ENCODE peak calls at places on chromosomes 11 and 22, in seven cellular contexts. M is lung, I is mesendoderm, S is cardiac muscle cell, K is PC-3, O is SJSA1, G is GM12878. A is an unnamed sample.

GRCh38 chr22:25534724-25535123 is 29.8 kb upstream of the GRK3 start:
- DNase-seq in S (no peak), I (no peak), K (no peak), M (no peak), G (no peak), O (no peak), A (no peak)

GRCh38 chr22:30969532-30970355 is 679 bp downstream of the TUG1 start:
- DNase-seq in I (peak; percentile 65), G (no peak), M (peak; percentile 46), K (peak; percentile 15), S (peak; percentile 64), O (peak; percentile 49), A (peak; percentile 32)

GRCh38 chr11:90321018-90321417 is 98.2 kb upstream of the CHORDC1 start:
- DNase-seq in G (no peak), M (no peak), K (no peak), O (no peak), I (no peak), S (no peak), A (no peak)

GRCh38 chr22:43923631-43924548 is at the start of gene PNPLA3:
- DNase-seq in M (peak; percentile 88), K (peak; percentile 66), I (peak; percentile 96), G (no peak), O (peak; percentile 92), S (peak; percentile 91), A (peak; percentile 88)

GRCh38 chr11:69642549-69642912 is 1.6 kb downstream of the CCND1 start:
- DNase-seq in M (no peak), S (no peak), K (no peak), I (no peak), G (no peak), O (peak; percentile 72), A (no peak)

GRCh38 chr11:110311783-110312578 is 15.6 kb upstream of the RDX start:
- DNase-seq in K (peak; percentile 63), G (no peak), O (no peak), I (no peak), M (no peak), S (peak; percentile 40), A (peak; percentile 53)

GRCh38 chr11:117579148-117579547 is 217.9 kb downstream of the DSCAML1 start:
- DNase-seq in S (no peak), G (no peak), O (no peak), K (no peak), M (no peak), I (no peak), A (no peak)

GRCh38 chr11:12200359-12201015 is 90.1 kb downstream of the MICAL2 start:
- DNase-seq in K (no peak), S (peak; percentile 89), O (peak; percentile 79), M (no peak), I (no peak), G (no peak), A (peak; percentile 38)

GRCh38 chr11:26088391-26088790 is 243.5 kb upstream of the ANO3 start:
- DNase-seq in I (no peak), K (no peak), M (no peak), S (no peak), G (no peak), O (no peak), A (no peak)

GRCh38 chr11:60561254-60561653 is 46.1 kb downstream of the MS4A13 start:
- DNase-seq in O (no peak), K (no peak), M (no peak), S (no peak), I (no peak), G (no peak), A (no peak)

GRCh38 chr22:45328822-45329535 is 19.2 kb downstream of the FAM118A start:
- DNase-seq in I (no peak), K (no peak), S (no peak), M (no peak), G (no peak), O (no peak), A (no peak)

GRCh38 chr22:43263645-43264514 is 76.9 kb upstream of the TTLL12 start:
- DNase-seq in I (peak; percentile 83), K (no peak), M (peak; percentile 65), O (peak; percentile 84), S (peak; percentile 90), G (peak; percentile 85), A (peak; percentile 52)

GRCh38 chr22:21989049-21989448 is 6.5 kb upstream of the TOP3B start:
- DNase-seq in G (no peak), I (no peak), M (no peak), S (no peak), O (no peak), K (no peak), A (no peak)

GRCh38 chr11:73971175-73971719 is 11.4 kb downstream of the UCP2 start:
- DNase-seq in K (no peak), M (no peak), S (no peak), G (no peak), O (no peak), I (no peak), A (no peak)

GRCh38 chr22:50627452-50627913 is 469 bp downstream of the ARSA start:
- DNase-seq in G (no peak), M (no peak), K (no peak), O (no peak), S (no peak), I (peak; percentile 37), A (no peak)

GRCh38 chr11:79514695-79515094 is 73.9 kb upstream of the TENM4 start:
- DNase-seq in O (no peak), M (no peak), I (no peak), G (no peak), S (no peak), K (no peak), A (no peak)

GRCh38 chr11:114346709-114347141 is 50.5 kb downstream of the NNMT start:
- DNase-seq in O (no peak), K (peak; percentile 44), G (no peak), M (no peak), S (no peak), I (no peak), A (no peak)

GRCh38 chr11:126948563-126948962 is 52.0 kb downstream of the KIRREL3 start:
- DNase-seq in K (no peak), S (no peak), I (no peak), O (no peak), M (no peak), G (no peak), A (no peak)

GRCh38 chr22:50583294-50583865 is 731 bp upstream of the CHKB start:
- DNase-seq in K (no peak), G (no peak), I (peak; percentile 32), M (no peak), O (no peak), S (no peak), A (peak; percentile 35)

GRCh38 chr11:67433536-67434394 is 3.7 kb downstream of the PTPRCAP start:
- DNase-seq in K (no peak), M (no peak), O (no peak), G (no peak), S (no peak), I (no peak), A (no peak)

GRCh38 chr11:83241291-83241946 is 44.7 kb downstream of the CCDC90B start:
- DNase-seq in I (peak; percentile 94), O (peak; percentile 41), S (peak; percentile 75), M (peak; percentile 44), G (no peak), K (peak; percentile 86), A (peak; percentile 50)

GRCh38 chr11:24531528-24531927 is 34.7 kb downstream of the LUZP2 start:
- DNase-seq in M (no peak), K (no peak), I (no peak), O (no peak), G (no peak), S (no peak), A (no peak)

DNA sequence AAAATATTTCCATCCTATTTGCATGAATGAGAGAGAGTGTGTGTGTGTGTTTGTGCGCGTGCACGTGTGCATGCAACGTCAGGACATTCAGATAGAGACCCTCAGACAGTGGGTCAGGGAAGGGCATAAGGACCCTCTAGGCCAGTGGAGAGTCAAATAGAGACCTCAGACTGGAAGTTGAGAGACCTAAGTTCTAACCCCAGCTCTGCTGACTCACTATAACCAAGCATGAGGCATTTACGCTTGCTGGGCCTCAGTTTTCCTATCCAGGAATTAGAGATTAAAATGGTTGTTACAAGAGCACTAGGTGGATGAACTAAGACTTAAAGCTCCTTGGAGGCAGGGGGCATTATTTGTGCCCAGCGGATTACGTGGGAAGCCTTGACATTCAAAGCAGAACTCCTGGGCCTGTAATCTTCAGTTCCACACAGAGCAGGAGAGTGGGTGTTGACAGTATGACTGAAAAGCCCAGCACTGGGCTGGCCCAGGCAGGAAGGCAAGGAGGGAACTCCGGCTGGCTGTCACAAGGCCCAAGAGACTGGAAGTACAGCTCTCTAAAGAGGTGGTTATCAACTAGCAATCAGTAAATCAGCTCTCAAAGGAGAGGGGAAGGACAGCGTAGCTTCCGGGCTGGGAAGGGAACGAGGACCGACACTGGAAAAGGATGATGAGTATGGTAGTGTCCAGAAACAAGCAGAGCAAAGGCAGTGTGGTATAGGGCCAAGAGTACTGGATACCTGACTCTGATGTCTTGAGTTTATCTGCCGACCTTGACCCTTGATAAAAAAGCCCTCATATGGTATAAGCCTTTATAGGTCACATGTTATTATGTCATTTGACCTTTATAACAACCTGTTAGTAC is 9.2 kb downstream of the RHOG start:
- DNase-seq in G (no peak), S (no peak), K (no peak), I (no peak), M (no peak), O (no peak), A (peak; percentile 70)
- H3K4me1 ChIP-seq in G (peaks cover 29% of the 10 kb centered on the region), S (peaks cover 13% of the 10 kb centered on the region), K (no peaks in the 10 kb centered on the region), I (peaks cover 12% of the 10 kb centered on the region), M (peaks cover 33% of the 10 kb centered on the region), O (no peaks in the 10 kb centered on the region), A (peaks cover 31% of the 10 kb centered on the region)

DNA sequence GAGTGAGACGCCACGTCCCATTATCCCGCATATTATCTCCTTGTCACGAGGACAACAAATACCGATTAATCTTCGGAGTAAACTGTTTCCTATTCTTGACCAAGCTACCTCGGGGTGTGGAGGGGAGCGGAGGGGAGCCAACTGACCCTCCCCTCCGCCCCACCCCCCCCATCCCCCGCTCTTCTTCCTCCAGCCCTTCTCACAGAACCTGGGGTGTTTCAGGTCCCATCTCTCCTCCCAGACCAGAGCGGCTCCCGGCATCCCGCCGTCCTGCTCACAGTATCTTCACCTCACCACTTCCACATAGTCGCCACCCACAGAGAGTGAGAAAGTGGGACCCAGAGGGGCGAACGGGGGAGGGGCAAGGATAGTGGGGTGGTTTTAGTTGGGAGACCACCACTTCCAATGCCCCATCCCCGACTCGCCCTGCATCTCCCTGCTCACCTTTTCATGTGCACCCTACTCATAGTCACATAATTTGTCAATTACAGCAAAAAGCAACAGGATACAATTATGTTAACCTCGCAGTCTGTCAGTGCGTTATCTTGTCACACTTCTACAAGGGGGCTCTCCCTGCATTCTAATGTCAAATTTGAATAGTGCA is 11.2 kb downstream of the PAX6 start:
- DNase-seq in K (no peak), S (no peak), G (no peak), O (no peak), M (no peak), I (no peak), A (no peak)
- H3K27me3 ChIP-seq in K (no peaks in the 10 kb centered on the region), S (peaks cover 100% of the 10 kb centered on the region), G (peaks cover 48% of the 10 kb centered on the region), O (no peaks in the 10 kb centered on the region), M (peaks cover 20% of the 10 kb centered on the region), I (peaks cover 80% of the 10 kb centered on the region), A (peaks cover 78% of the 10 kb centered on the region)

GRCh38 chr22:23787910-23788309 is 1.1 kb downstream of the SMARCB1 start:
- DNase-seq in I (no peak), M (no peak), G (no peak), K (no peak), O (no peak), S (no peak), A (no peak)
- H3K4me1 ChIP-seq in I (peaks cover 3% of the 10 kb centered on the region), M (peaks cover 9% of the 10 kb centered on the region), G (peaks cover 11% of the 10 kb centered on the region), K (peaks cover 14% of the 10 kb centered on the region), O (peaks cover 68% of the 10 kb centered on the region), S (peaks cover 29% of the 10 kb centered on the region), A (peaks cover 56% of the 10 kb centered on the region)

DNA sequence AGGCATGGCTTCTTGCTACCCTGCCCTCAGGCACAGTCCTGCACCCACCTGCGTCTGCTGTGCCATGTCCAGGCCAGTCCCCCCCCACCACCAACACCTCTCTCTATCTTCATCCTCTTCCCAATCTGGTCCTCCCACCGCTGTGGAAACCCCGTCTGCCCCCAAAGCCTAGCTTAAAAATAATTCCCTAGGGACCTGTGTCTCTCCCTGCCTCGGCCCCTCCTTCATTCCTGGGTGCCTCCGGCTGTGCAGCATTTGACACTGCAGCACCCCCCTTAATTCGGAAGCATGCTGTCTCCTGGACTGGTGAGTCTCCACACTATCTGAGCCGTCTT is 2.5 kb upstream of the ASCL2 start:
- DNase-seq in I (no peak), G (no peak), S (no peak), O (peak; percentile 44), M (no peak), K (no peak), A (no peak)
- H3K27me3 ChIP-seq in I (peaks cover 28% of the 10 kb centered on the region), G (no peaks in the 10 kb centered on the region), S (peaks cover 92% of the 10 kb centered on the region), O (peaks cover 74% of the 10 kb centered on the region), M (peaks cover 7% of the 10 kb centered on the region), K (peaks cover 4% of the 10 kb centered on the region), A (peaks cover 38% of the 10 kb centered on the region)

A was measured in adrenal gland.